ENCODE peak calls at places on chromosome 17, in six cellular contexts. K is fibroblast of the conjunctiva; Q is choroid plexus epithelial cell; H is NCI-H1092 treated with DMSO at 0.1 percent for 48 hours; U is stimulated activated CD4-positive, alpha-beta T cell treated with anti-CD3 and anti-CD28 coated beads, TNF-alpha, amount 100 ng/mL, for 48 hours; B is CMK. A is an unnamed sample.

GRCh38 chr17:50774225-50774803 is 7.0 kb upstream of the ANKRD40CL start:
- DNase-seq in Q (no peak), U (no peak), B (no peak), H (no peak), K (no peak), A (no peak)

GRCh38 chr17:42517516-42517915 is 18.5 kb upstream of the NAGLU start:
- DNase-seq in Q (peak; percentile 91), U (peak; percentile 73), K (peak; percentile 94), B (peak; percentile 71), H (peak; percentile 11), A (peak; percentile 93)

GRCh38 chr17:49959183-49959935 is 9.6 kb upstream of the DLX4 start:
- DNase-seq in B (no peak), Q (no peak), K (no peak), H (no peak), U (no peak), A (no peak)

GRCh38 chr17:7497228-7497627 is 13.1 kb downstream of the POLR2A start:
- DNase-seq in H (no peak), B (no peak), K (no peak), Q (no peak), U (no peak), A (no peak)

GRCh38 chr17:50043290-50044148 is 12.4 kb upstream of the ITGA3 start:
- DNase-seq in K (no peak), H (no peak), U (no peak), Q (peak; percentile 62), B (no peak), A (no peak)

GRCh38 chr17:35900693-35901487 is 20.7 kb upstream of the CCL5 start:
- DNase-seq in Q (no peak), U (no peak), H (no peak), K (no peak), B (no peak), A (no peak)

GRCh38 chr17:80029235-80029974 is 6.3 kb downstream of the TBC1D16 start:
- DNase-seq in K (peak; percentile 89), B (no peak), H (peak; percentile 81), Q (peak; percentile 75), U (no peak), A (no peak)

GRCh38 chr17:32152130-32152529 is 9.8 kb downstream of the RHOT1 start:
- DNase-seq in Q (peak; percentile 42), B (no peak), H (no peak), K (no peak), U (no peak), A (no peak)

GRCh38 chr17:67718325-67718941 is 697 bp downstream of the NOL11 start:
- DNase-seq in H (no peak), K (no peak), B (no peak), U (no peak), Q (peak; percentile 34), A (peak; percentile 35)

A was measured in COLO829.